ENCODE peak calls at places on chromosomes 6 and 20, in four cellular contexts. F is NB4, P is breast epithelium, E is cardiac muscle cell. Q is an unnamed sample.

GRCh38 chr6:42131531-42131930 is 10.9 kb downstream of the C6orf132 start:
- DNase-seq in F (no peak), P (no peak), E (no peak), Q (no peak)

GRCh38 chr20:55160022-55160421 is 684.6 kb downstream of the DOK5 start:
- DNase-seq in E (no peak), F (no peak), P (no peak), Q (no peak)

GRCh38 chr20:59825944-59826759 is 107.3 kb downstream of the SYCP2 start:
- DNase-seq in F (no peak), E (no peak), P (peak; percentile 43), Q (peak; percentile 56)

GRCh38 chr20:32485126-32485769 is 99.9 kb downstream of the NOL4L start:
- DNase-seq in E (peak; percentile 77), P (no peak), F (peak; percentile 87), Q (peak; percentile 94)

GRCh38 chr20:17747431-17747846 is 47.7 kb downstream of the BANF2 start:
- DNase-seq in F (peak; percentile 24), P (no peak), E (no peak), Q (no peak)

GRCh38 chr6:118263929-118264486 is 284.1 kb upstream of the PLN start:
- DNase-seq in P (no peak), F (peak; percentile 53), E (peak; percentile 58), Q (no peak)

GRCh38 chr6:56522871-56523270 is 119.8 kb downstream of the DST start:
- DNase-seq in P (no peak), E (no peak), F (no peak), Q (no peak)

GRCh38 chr6:105402090-105402980 is 547 bp downstream of the PREP start:
- DNase-seq in P (no peak), F (peak; percentile 67), E (no peak), Q (no peak)

GRCh38 chr6:43916924-43917877 is 147.2 kb downstream of the VEGFA start:
- DNase-seq in F (peak; percentile 82), P (no peak), E (no peak), Q (peak; percentile 92)

GRCh38 chr6:3195695-3196497 is 31.6 kb downstream of the TUBB2B start:
- DNase-seq in P (no peak), E (no peak), F (peak; percentile 40), Q (no peak)

GRCh38 chr6:7725412-7725811 is 487 bp upstream of the BMP6 start:
- DNase-seq in E (no peak), F (no peak), P (no peak), Q (no peak)
- H3K4me3 ChIP-seq in E (no peak overlapping the region), F (no peak overlapping the region), P (peak overlapping the region; percentile 62), Q (no peak overlapping the region)

GRCh38 chr20:62239278-62239879 is 1.1 kb downstream of the OSBPL2 start:
- DNase-seq in E (no peak), F (no peak), P (no peak), Q (no peak)
- H3K4me3 ChIP-seq in E (peak overlapping the region; percentile 89), F (peak overlapping the region; percentile 74), P (peak overlapping the region; percentile 72), Q (peak overlapping the region; percentile 64)

GRCh38 chr20:57557926-57558613 is 2.8 kb upstream of the PCK1 start:
- DNase-seq in F (no peak), E (no peak), P (no peak), Q (no peak)
- H3K4me3 ChIP-seq in F (no peak overlapping the region), E (no peak overlapping the region), P (no peak overlapping the region), Q (no peak overlapping the region)

GRCh38 chr6:91852232-91852631 is 1265.4 kb upstream of the MAP3K7 start:
- DNase-seq in E (no peak), F (no peak), P (no peak), Q (no peak)
- H3K4me3 ChIP-seq in E (no peak overlapping the region), F (no peak overlapping the region), P (no peak overlapping the region), Q (no peak overlapping the region)